ENCODE peak calls at places on chromosomes 6 and 20, in seven cellular contexts. J is neural crest cell, T is T-helper 9 cell, G is fibroblast of lung, C is H7, P is stomach, S is LHCN-M2. A is an unnamed sample.

GRCh38 chr6:132731086-132731485 is 17.2 kb upstream of the VNN1 start:
- DNase-seq in J (no peak), T (no peak), G (peak), C (no peak), P (no peak), S (no peak), A (no peak)

GRCh38 chr6:111524735-111525134 is 41.7 kb upstream of the REV3L start:
- DNase-seq in J (no peak), T (no peak), G (no peak), C (no peak), P (no peak), S (no peak), A (no peak)

GRCh38 chr6:157346371-157346770 is 23.1 kb upstream of the TMEM242 start:
- DNase-seq in J (no peak), T (no peak), G (no peak), C (no peak), P (no peak), S (no peak), A (no peak)

GRCh38 chr6:147209762-147210449 is 5.7 kb downstream of the STXBP5 start:
- DNase-seq in J (no peak), T (no peak), G (no peak), C (no peak), P (no peak), S (no peak), A (no peak)

GRCh38 chr6:132934496-132934895 is 120.1 kb downstream of the RPS12 start:
- DNase-seq in J (no peak), T (no peak), G (peak), C (no peak), P (no peak), S (peak), A (no peak)

GRCh38 chr6:169776379-169776778 is 25.0 kb downstream of the ERMARD start:
- DNase-seq in J (no peak), T (no peak), G (no peak), C (no peak), P (no peak), S (no peak), A (no peak)

GRCh38 chr6:37566209-37566859 is 66.6 kb upstream of the CCDC167 start:
- DNase-seq in J (peak), T (peak), G (peak), C (peak), P (peak), S (peak), A (peak)

GRCh38 chr6:52362443-52363221 is 681 bp downstream of the PAQR8 start:
- DNase-seq in J (peak), T (peak), G (no peak), C (peak), P (peak), S (peak), A (peak)

GRCh38 chr20:44017211-44017610 is 102.6 kb downstream of the TOX2 start:
- DNase-seq in J (no peak), T (no peak), G (no peak), C (no peak), P (no peak), S (no peak), A (no peak)